ENCODE peak calls at places on chromosomes 4 and X, in ten cellular contexts. I, R, P, G, M, W, Q, D, K and J are unnamed samples.

GRCh38 chrX:115642895-115643530 is 82.0 kb downstream of the PLS3 start:
- DNase-seq in W (no peak), K (peak), G (peak), R (peak), P (no peak), Q (peak), D (no peak), I (peak), M (no peak), J (peak)

GRCh38 chr4:52081216-52081615 is 30.1 kb downstream of the SPATA18 start:
- DNase-seq in I (no peak), Q (no peak), K (no peak), R (no peak), D (no peak), G (no peak), M (no peak), P (no peak), W (no peak), J (no peak)

GRCh38 chr4:52035190-52035589 is 2.9 kb downstream of the SGCB start:
- DNase-seq in K (no peak), R (no peak), Q (no peak), M (no peak), I (no peak), D (no peak), G (no peak), W (no peak), P (no peak), J (no peak)

GRCh38 chrX:44178271-44178670 is 165.2 kb downstream of the EFHC2 start:
- DNase-seq in D (no peak), P (no peak), W (no peak), I (no peak), Q (no peak), M (no peak), K (no peak), R (no peak), G (no peak), J (no peak)

GRCh38 chr4:172412851-172413250 is 599.6 kb downstream of the GALNTL6 start:
- DNase-seq in R (no peak), W (no peak), M (no peak), G (no peak), P (no peak), I (no peak), D (no peak), Q (no peak), K (no peak), J (no peak)

GRCh38 chrX:63128509-63128908 is 222.6 kb downstream of the SPIN4 start:
- DNase-seq in P (no peak), M (no peak), Q (no peak), R (peak), W (no peak), D (no peak), G (no peak), K (peak), I (no peak), J (no peak)

GRCh38 chr4:88811904-88812303 is 114.3 kb upstream of the NAP1L5 start:
- DNase-seq in R (no peak), M (no peak), D (no peak), G (no peak), K (no peak), W (no peak), Q (no peak), I (no peak), P (no peak), J (no peak)

GRCh38 chr4:153489856-153490558 is 23.8 kb downstream of the TMEM131L start:
- DNase-seq in K (no peak), R (peak), G (no peak), W (no peak), I (no peak), Q (no peak), P (no peak), M (no peak), D (no peak), J (no peak)

GRCh38 chrX:49762175-49762704 is 66.5 kb upstream of the PAGE1 start:
- DNase-seq in W (no peak), G (no peak), R (no peak), Q (no peak), M (no peak), I (no peak), D (no peak), K (no peak), P (no peak), J (no peak)

GRCh38 chr4:83340692-83341343 is 6.2 kb upstream of the HPSE start:
- DNase-seq in K (no peak), R (no peak), W (no peak), P (no peak), I (no peak), M (no peak), Q (no peak), G (no peak), D (no peak), J (no peak)

GRCh38 chrX:71616672-71617529 is 1.4 kb downstream of the CXCR3 start:
- DNase-seq in D (no peak), M (peak), G (no peak), I (no peak), K (no peak), P (no peak), R (no peak), W (no peak), Q (peak), J (no peak)

DNA sequence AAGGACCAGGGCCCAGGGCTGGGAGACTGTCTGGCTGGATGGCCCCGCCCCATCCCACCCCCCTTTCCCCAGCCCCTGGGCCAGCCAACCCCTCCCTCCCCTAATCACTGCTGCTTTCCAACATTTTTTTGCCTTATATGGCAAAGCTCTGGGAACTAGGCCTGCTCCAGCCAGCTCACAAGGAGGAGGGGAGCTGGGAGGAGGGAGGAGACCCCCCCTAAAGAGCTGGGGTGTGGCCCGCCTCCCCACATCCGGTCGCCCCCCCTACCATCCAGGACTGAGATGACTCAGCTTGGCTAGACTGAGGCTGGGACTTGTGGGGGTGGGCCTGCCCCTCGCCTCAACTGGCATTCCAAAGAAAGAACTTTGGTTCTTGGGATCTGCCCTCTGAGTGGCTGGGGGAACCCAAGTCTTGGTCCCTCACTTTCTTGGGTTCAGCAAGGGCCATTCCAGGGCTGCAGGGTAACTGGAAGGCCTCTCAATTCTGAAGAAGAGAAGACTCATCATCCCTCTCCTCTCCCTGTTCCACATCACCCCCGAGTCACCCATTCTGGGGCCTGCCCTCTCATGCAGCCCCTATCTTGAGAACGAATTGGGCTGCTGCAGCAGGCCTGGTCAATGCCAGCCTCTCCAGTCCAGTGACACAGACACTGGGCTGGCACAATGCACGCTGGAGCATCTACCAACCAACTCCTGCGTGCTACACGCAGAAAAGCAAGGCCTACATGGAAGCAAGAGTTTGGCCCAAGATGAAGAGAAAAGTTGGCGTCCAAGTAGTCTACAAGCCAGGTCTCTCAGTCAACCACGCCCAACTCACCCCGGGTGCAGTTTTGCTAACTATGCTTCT is 4.8 kb downstream of the FLNA start:
- DNase-seq in W (no peak), I (peak), G (peak), M (peak), R (peak), K (peak), Q (peak), D (peak), P (peak), J (peak)
- TF ChIP-seq POLR2A in W (no peak), I (no peak), G (peak), M (no peak), R (peak), K (no peak), Q (no peak), D (peak), P (peak), J (no peak)

GRCh38 chrX:68983004-68983857 is 154.4 kb downstream of the EFNB1 start:
- DNase-seq in M (no peak), R (no peak), P (no peak), G (no peak), W (no peak), I (no peak), Q (no peak), K (no peak), D (no peak), J (no peak)
- H3K27ac ChIP-seq in M (no peak), R (no peak), P (no peak), G (no peak), W (no peak), I (no peak), Q (no peak), K (no peak), D (no peak), J (no peak)

DNA sequence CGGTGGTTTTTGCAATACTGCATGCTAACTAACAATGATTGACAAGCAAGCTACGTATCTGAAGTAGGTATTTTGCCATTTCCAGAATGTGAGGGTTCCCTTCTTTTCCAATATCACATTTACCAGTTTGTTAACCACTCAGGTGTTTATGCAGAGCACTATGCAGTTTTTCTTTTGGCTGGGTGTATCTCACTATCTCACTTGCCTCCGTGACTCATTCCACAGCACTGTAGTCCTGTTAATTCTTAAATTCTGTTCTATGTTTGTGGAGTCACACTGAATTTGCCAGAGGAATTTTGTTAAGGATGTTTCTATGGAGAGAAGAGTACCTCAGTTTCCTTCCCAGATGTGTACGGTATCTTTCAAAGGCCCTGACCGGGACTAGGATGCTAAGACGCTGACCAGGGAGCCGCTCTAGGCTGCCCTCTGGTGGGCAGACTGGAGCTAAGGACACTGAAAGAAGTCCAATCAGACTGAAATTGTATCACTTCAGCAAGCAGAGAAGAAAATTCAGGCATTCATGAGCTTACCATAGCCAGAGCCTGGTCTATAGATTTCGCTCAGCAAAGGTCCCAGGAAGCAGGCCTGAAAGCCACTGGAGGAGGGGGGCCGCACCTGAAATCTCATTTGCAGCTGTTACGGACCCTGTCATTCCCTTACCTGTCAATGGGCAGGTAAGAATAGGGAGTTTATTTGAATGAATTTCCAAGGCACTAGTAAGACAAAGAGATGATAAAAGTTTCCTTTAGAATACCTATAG is 388.4 kb upstream of the SPOCK3 start:
- DNase-seq in D (no peak), I (no peak), P (peak), Q (peak), W (no peak), R (peak), M (no peak), G (no peak), K (peak), J (peak)
- TF ChIP-seq CTCF in D (peak), I (no peak), P (peak), Q (peak), W (peak), R (peak), M (peak), G (no peak), K (peak), J (peak)

GRCh38 chr4:1982124-1983052 is 26.4 kb downstream of the NELFA start:
- DNase-seq in P (no peak), R (no peak), Q (peak), G (no peak), W (no peak), K (peak), D (no peak), I (no peak), M (peak), J (no peak)
- TF ChIP-seq POLR2A in P (no peak), R (no peak), Q (no peak), G (no peak), W (no peak), K (no peak), D (no peak), I (no peak), M (no peak), J (no peak)

DNA sequence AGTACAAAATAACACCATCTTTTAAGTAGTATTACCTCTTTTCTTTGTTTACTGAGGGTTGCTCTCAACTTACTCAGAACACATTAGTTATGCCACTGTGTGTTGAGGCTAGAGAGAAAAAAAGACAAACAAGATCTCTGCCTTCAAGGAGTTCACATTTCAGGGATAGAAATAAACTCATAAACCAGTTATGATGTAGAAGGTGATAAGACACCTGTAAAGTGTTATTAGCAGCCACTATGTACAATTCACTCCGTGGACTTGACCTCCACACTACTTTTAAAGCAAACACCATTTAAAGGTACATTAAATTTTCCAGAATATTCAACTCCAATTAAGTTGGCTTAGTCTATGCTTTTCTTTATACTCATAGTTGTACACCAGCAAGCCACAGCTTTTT is 278.0 kb downstream of the PDGFC start:
- DNase-seq in P (no peak), R (no peak), K (no peak), M (no peak), D (no peak), G (no peak), I (no peak), W (no peak), Q (no peak), J (no peak)
- H3K27ac ChIP-seq in P (no peak), R (no peak), K (no peak), M (no peak), D (no peak), G (no peak), I (no peak), W (no peak), Q (peak), J (no peak)

GRCh38 chr4:12968345-12968744 is 515.8 kb downstream of the RAB28 start:
- DNase-seq in P (no peak), G (no peak), R (no peak), M (no peak), I (no peak), Q (no peak), W (no peak), D (no peak), K (no peak), J (no peak)
- TF ChIP-seq CTCF in P (no peak), G (no peak), R (no peak), M (no peak), I (no peak), Q (no peak), W (no peak), D (no peak), K (no peak), J (no peak)

GRCh38 chr4:86939123-86939522 is 4.3 kb downstream of the AFF1 start:
- DNase-seq in Q (no peak), K (no peak), M (no peak), P (no peak), I (no peak), W (no peak), R (no peak), D (no peak), G (no peak), J (no peak)

GRCh38 chr4:86934772-86935498 is at the start of gene AFF1:
- DNase-seq in K (peak), D (peak), R (peak), P (peak), W (peak), G (peak), I (peak), Q (peak), M (peak), J (peak)

GRCh38 chr4:86935833-86936721 is 1.3 kb downstream of the AFF1 start:
- DNase-seq in P (peak), K (peak), W (peak), G (peak), R (peak), Q (peak), D (peak), I (peak), M (peak), J (peak)

GRCh38 chr4:86935499-86935832 is 655 bp downstream of the AFF1 start:
- DNase-seq in P (no peak), D (peak), K (no peak), R (no peak), W (no peak), Q (no peak), G (peak), I (peak), M (no peak), J (no peak)

DNA sequence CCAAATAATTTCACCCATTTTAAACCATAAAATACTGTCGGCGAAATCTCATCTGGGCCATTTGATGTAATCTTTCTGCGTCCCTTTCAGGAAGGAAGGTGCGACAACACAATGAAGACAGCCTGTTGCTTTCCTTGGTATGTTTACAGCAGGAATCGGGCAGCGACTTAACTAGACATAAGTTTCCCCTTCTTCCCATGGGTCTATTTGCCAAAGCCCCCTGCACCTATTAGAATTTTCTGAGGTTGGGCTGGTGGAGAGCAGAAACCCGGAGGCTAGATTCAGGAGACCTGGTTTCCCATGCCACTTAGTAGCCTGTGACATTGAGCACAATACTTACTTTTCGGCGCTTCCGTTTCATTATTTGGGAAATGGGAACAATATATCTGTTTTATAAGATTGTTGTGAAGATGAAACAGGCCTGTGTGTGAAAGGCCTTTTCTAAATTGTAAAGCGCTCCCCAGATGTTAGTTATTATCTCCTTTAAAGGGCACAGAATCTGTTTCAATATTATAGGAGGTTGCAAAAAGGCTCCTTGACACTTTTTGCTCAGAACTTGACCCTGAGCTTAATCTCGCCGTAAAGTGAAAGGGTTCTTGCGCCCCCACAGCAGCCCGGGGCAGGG is 552 bp upstream of the AFF1 start:
- DNase-seq in D (no peak), R (no peak), W (no peak), I (peak), Q (peak), G (no peak), M (no peak), K (no peak), P (no peak), J (no peak)
- TF ChIP-seq POLR2A in D (no peak), R (no peak), W (no peak), I (no peak), Q (no peak), G (no peak), M (no peak), K (no peak), P (no peak), J (no peak)